ENCODE peak calls at places on chromosome 22, in nine cellular contexts. Z, L, B, C, M, X, I, N and Q are unnamed samples.

GRCh38 chr22:44523981-44524759 is 26.1 kb upstream of the RTL6 start:
- DNase-seq in C (no peak), L (peak), X (peak), B (peak), N (peak), Z (no peak), M (peak), I (no peak), Q (no peak)

GRCh38 chr22:45096256-45096907 is 67.3 kb upstream of the NUP50 start:
- DNase-seq in I (peak), M (no peak), X (peak), N (peak), B (no peak), Z (no peak), C (peak), L (peak), Q (no peak)

GRCh38 chr22:39733191-39733590 is 160.4 kb downstream of the ENTHD1 start:
- DNase-seq in M (no peak), B (no peak), L (no peak), I (no peak), Z (no peak), N (no peak), X (no peak), C (no peak), Q (no peak)

GRCh38 chr22:27105142-27106025 is 448.0 kb downstream of the MIAT start:
- DNase-seq in Z (no peak), L (peak), I (no peak), X (peak), C (no peak), M (peak), N (peak), B (peak), Q (no peak)

GRCh38 chr22:30802202-30803166 is 107.8 kb downstream of the OSBP2 start:
- DNase-seq in L (peak), X (peak), M (peak), N (peak), Z (peak), C (peak), I (peak), B (peak), Q (peak)

GRCh38 chr22:44676441-44677298 is 25.3 kb upstream of the PRR5 start:
- DNase-seq in M (no peak), I (no peak), Z (peak), L (no peak), X (no peak), B (no peak), C (no peak), N (no peak), Q (no peak)

GRCh38 chr22:50403701-50404101 is 60.6 kb downstream of the PPP6R2 start:
- DNase-seq in M (peak), B (peak), N (peak), I (no peak), C (no peak), L (no peak), X (peak), Z (peak), Q (no peak)

GRCh38 chr22:48513446-48513845 is 1314.2 kb downstream of the BRD1 start:
- DNase-seq in C (no peak), N (no peak), X (no peak), I (no peak), B (no peak), M (no peak), L (no peak), Z (no peak), Q (no peak)

GRCh38 chr22:30602049-30602448 is 4.9 kb upstream of the TCN2 start:
- DNase-seq in I (no peak), C (no peak), M (no peak), X (peak), N (no peak), Z (no peak), L (no peak), B (no peak), Q (no peak)

GRCh38 chr22:19937616-19938473 is 3.7 kb upstream of the COMT start:
- DNase-seq in L (no peak), M (no peak), B (no peak), I (no peak), C (no peak), Z (no peak), X (peak), N (no peak), Q (no peak)

GRCh38 chr22:30985561-30986208 is 16.6 kb downstream of the TUG1 start:
- DNase-seq in L (no peak), I (no peak), M (no peak), B (no peak), N (no peak), Z (no peak), X (no peak), C (no peak), Q (no peak)

GRCh38 chr22:38842512-38843200 is 1.2 kb downstream of the NPTXR start:
- DNase-seq in C (no peak), B (no peak), X (no peak), L (no peak), I (no peak), Z (no peak), N (no peak), M (no peak), Q (no peak)

GRCh38 chr22:38086001-38086845 is 2.2 kb upstream of the SLC16A8 start:
- DNase-seq in I (no peak), M (no peak), B (no peak), C (no peak), X (no peak), L (no peak), Z (peak), N (no peak), Q (no peak)

GRCh38 chr22:41264408-41264941 is 21.5 kb downstream of the RANGAP1 start:
- DNase-seq in L (no peak), M (no peak), X (no peak), I (no peak), Z (no peak), B (no peak), N (no peak), C (no peak), Q (no peak)

GRCh38 chr22:41302016-41302767 is 867 bp downstream of the ZC3H7B start:
- DNase-seq in C (peak), B (no peak), M (no peak), L (no peak), X (no peak), N (no peak), Z (no peak), I (peak), Q (no peak)

GRCh38 chr22:20629401-20629800 is 122.0 kb downstream of the MED15 start:
- DNase-seq in I (no peak), B (no peak), Z (no peak), N (no peak), M (no peak), C (no peak), X (no peak), L (no peak), Q (no peak)

GRCh38 chr22:44569516-44569915 is 71.5 kb upstream of the RTL6 start:
- DNase-seq in I (no peak), M (peak), N (no peak), C (no peak), Z (peak), L (no peak), B (peak), X (no peak), Q (peak)

GRCh38 chr22:12697441-12697840 is 2830.6 kb upstream of the OR11H1 start:
- DNase-seq in B (no peak), I (no peak), L (no peak), X (no peak), C (no peak), Z (no peak), N (no peak), M (no peak), Q (no peak)

GRCh38 chr22:30392661-30393321 is 4.0 kb upstream of the SEC14L2 start:
- DNase-seq in L (no peak), X (no peak), M (no peak), B (no peak), N (no peak), C (no peak), Z (no peak), I (peak), Q (no peak)

GRCh38 chr22:44448271-44448780 is 49.7 kb downstream of the RTL6 start:
- DNase-seq in B (peak), M (peak), L (peak), X (peak), Z (peak), I (no peak), C (no peak), N (peak), Q (peak)

GRCh38 chr22:20244744-20245576 is 23.2 kb downstream of the RTN4R start:
- DNase-seq in L (no peak), N (no peak), Z (no peak), I (no peak), B (no peak), C (no peak), M (no peak), X (no peak), Q (no peak)

GRCh38 chr22:39498368-39498767 is 3.7 kb upstream of the MIEF1 start:
- DNase-seq in X (no peak), Z (no peak), M (no peak), N (peak), B (no peak), C (no peak), L (no peak), I (no peak), Q (no peak)

GRCh38 chr22:37817705-37818311 is 5.4 kb upstream of the GALR3 start:
- DNase-seq in N (peak), M (peak), L (peak), Z (peak), X (peak), I (peak), C (peak), B (peak), Q (peak)

GRCh38 chr22:31926969-31927368 is 17.4 kb upstream of the YWHAH start:
- DNase-seq in B (no peak), C (no peak), M (no peak), Z (no peak), L (no peak), X (peak), N (no peak), I (no peak), Q (no peak)

GRCh38 chr22:26463688-26464087 is 19.9 kb downstream of the HPS4 start:
- DNase-seq in L (no peak), B (no peak), M (peak), Z (no peak), X (no peak), I (no peak), C (no peak), N (no peak), Q (no peak)

GRCh38 chr22:49479566-49479965 is 348.1 kb downstream of the BRD1 start:
- DNase-seq in L (no peak), N (no peak), I (no peak), B (no peak), Z (no peak), C (no peak), X (no peak), M (peak), Q (no peak)

GRCh38 chr22:19398206-19398605 is 33.3 kb downstream of the HIRA start:
- DNase-seq in I (no peak), N (no peak), M (no peak), L (peak), C (no peak), Z (no peak), X (no peak), B (no peak), Q (no peak)

GRCh38 chr22:37383342-37383741 is 43.9 kb downstream of the ELFN2 start:
- DNase-seq in C (no peak), L (no peak), M (no peak), B (no peak), X (no peak), Z (no peak), N (no peak), I (no peak), Q (no peak)

GRCh38 chr22:31210830-31211503 is 1.1 kb upstream of the LIMK2 start:
- DNase-seq in I (no peak), B (no peak), C (peak), N (peak), Z (no peak), L (no peak), X (no peak), M (no peak), Q (no peak)

GRCh38 chr22:38199826-38200559 is 1.8 kb upstream of the MAFF start:
- DNase-seq in N (no peak), I (no peak), C (no peak), M (no peak), Z (no peak), B (no peak), X (no peak), L (no peak), Q (no peak)

GRCh38 chr22:26054846-26055245 is 114.4 kb upstream of the SEZ6L start:
- DNase-seq in L (no peak), I (no peak), C (no peak), M (no peak), X (no peak), N (no peak), Z (no peak), B (no peak), Q (no peak)

GRCh38 chr22:41619979-41620645 is 731 bp downstream of the DESI1 start:
- DNase-seq in L (no peak), B (peak), C (peak), X (no peak), M (peak), N (peak), I (peak), Z (peak), Q (no peak)

GRCh38 chr22:41341990-41342389 is 39.8 kb upstream of the TEF start:
- DNase-seq in Z (no peak), X (peak), L (no peak), M (no peak), C (no peak), I (peak), N (no peak), B (no peak), Q (no peak)

GRCh38 chr22:19722915-19723164 is 499 bp upstream of the GP1BB start:
- DNase-seq in I (no peak), N (no peak), L (no peak), C (no peak), Z (no peak), X (no peak), M (no peak), B (no peak), Q (no peak)

GRCh38 chr22:49372111-49372529 is 455.6 kb downstream of the BRD1 start:
- DNase-seq in I (no peak), C (peak), M (peak), X (no peak), Z (no peak), B (no peak), L (no peak), N (no peak), Q (no peak)

GRCh38 chr22:49933236-49933921 is 14.9 kb downstream of the CRELD2 start:
- DNase-seq in N (peak), L (no peak), Z (peak), X (no peak), C (no peak), B (peak), I (no peak), M (peak), Q (no peak)

GRCh38 chr22:32396746-32397145 is 15.3 kb downstream of the RTCB start:
- DNase-seq in X (peak), N (no peak), M (peak), B (no peak), I (no peak), C (no peak), L (peak), Z (no peak), Q (no peak)

GRCh38 chr22:40396882-40397281 is 26.5 kb downstream of the SGSM3 start:
- DNase-seq in C (peak), I (no peak), X (peak), M (peak), L (peak), B (no peak), Z (no peak), N (no peak), Q (no peak)

GRCh38 chr22:31818481-31819392 is 64.9 kb downstream of the DEPDC5 start:
- DNase-seq in X (peak), I (no peak), N (no peak), M (no peak), Z (no peak), L (no peak), B (no peak), C (no peak), Q (no peak)

GRCh38 chr22:24580276-24580675 is 12.6 kb downstream of the LRRC75B start:
- DNase-seq in M (no peak), N (no peak), X (peak), B (no peak), C (no peak), Z (no peak), I (no peak), L (peak), Q (no peak)
- TF ChIP-seq CTCF in M (no peak), N (no peak), X (no peak), B (no peak), C (no peak), Z (no peak), I (no peak), L (no peak), Q (no peak)

DNA sequence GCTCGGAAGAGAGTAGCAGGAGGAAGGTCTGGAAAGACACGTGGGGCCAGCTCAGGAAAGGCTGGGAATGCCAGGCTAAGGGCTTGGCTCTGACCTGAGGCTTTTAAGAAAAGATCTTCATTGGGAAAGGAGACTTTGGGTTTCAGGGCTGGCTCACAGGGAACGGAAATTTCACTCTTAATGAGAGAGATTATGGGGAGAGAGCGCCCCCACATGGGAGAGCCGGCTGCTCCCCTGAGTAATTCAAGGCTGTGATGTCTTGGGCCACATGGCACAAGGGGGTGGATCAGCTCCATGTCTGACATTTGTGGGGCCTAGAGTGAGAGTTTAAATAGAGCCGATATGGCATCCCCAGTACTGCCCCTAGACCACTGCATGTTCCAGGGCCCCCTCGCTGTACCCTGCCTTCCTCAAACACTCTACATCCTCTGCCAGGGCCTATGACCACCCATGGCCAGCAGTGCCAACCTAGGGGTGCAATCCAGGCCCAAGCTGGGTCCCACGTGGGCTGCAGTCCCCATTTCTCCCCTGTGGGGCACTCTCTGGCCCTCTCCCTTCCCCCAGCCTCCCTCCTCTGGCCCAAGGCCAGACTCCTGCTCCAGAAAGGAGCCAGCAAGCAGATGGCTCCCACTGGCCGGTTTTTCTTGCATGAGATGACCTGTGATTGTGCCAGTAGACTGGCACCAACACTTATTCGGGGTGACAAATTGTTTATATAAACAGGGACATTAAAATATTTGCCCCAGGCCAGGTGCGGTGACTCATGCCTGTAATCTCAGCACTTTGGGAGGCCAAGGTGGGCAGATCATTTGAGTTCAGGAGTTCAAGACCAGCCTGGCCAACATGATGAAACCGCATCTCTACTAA is 75.2 kb downstream of the ISX start:
- DNase-seq in N (no peak), M (no peak), C (peak), I (peak), Z (no peak), X (no peak), L (no peak), B (no peak), Q (no peak)
- TF ChIP-seq CTCF in N (no peak), M (no peak), C (peak), I (peak), Z (no peak), X (no peak), L (no peak), B (no peak), Q (no peak)

DNA sequence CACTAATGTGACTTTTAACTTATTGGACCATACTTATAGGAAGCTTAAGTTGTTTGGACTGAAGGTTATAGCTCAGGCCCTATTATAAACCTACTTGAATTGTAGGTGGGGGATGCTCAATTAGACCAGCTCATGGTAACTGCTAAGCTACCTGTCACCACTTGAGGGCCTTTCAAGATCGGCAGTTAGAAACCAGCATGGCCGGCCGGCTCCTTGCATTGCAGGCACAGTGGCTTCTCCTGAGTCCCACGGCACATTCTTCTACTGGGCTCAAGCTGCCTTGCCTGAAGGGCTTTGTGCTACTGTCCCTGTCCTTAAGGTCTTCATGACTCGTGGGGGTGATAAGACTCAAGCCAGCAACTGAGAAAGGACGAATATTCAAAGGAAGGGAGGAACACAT is 70.8 kb downstream of the TBC1D22A start:
- DNase-seq in X (peak), N (no peak), L (no peak), B (no peak), C (peak), M (no peak), Z (no peak), I (no peak), Q (no peak)
- TF ChIP-seq CTCF in X (peak), N (no peak), L (no peak), B (no peak), C (no peak), M (no peak), Z (peak), I (no peak), Q (no peak)

GRCh38 chr22:18023509-18024275 is 669 bp downstream of the MICAL3 start:
- DNase-seq in C (peak), N (peak), I (peak), X (peak), Z (peak), L (no peak), M (peak), B (peak), Q (peak)
- TF ChIP-seq CTCF in C (no peak), N (peak), I (no peak), X (no peak), Z (no peak), L (no peak), M (no peak), B (no peak), Q (no peak)

GRCh38 chr22:43273902-43274484 is 69.2 kb downstream of the SCUBE1 start:
- DNase-seq in I (peak), C (peak), Z (no peak), X (peak), N (peak), L (no peak), M (no peak), B (no peak), Q (no peak)
- TF ChIP-seq CTCF in I (peak), C (peak), Z (peak), X (peak), N (peak), L (peak), M (no peak), B (peak), Q (no peak)

DNA sequence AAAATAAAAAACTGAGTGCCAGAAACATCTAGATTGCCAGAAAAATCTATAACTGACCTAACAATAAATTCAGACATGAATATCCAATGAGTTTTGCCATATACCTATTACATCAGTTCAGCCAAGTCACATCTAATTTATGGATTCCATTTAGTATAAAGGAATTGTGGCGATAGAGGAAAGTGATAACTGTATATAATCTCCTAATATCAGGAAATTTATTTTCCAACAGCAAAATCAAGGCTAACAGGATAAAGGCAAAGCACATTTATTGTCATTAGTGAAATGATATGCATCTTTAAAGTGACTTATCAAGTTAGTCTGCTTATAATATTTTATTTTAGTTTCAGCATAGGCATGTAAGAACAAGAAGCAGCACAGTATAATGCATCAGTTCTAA is 298.2 kb upstream of the PITPNB start:
- DNase-seq in C (no peak), Z (no peak), X (no peak), M (no peak), B (no peak), N (no peak), I (no peak), L (no peak), Q (no peak)
- TF ChIP-seq CTCF in C (no peak), Z (no peak), X (no peak), M (no peak), B (no peak), N (no peak), I (no peak), L (no peak), Q (no peak)

GRCh38 chr22:23282089-23282501 is 101.8 kb downstream of the BCR start:
- DNase-seq in X (peak), B (peak), C (no peak), M (peak), N (peak), L (peak), I (no peak), Z (no peak), Q (no peak)
- TF ChIP-seq CTCF in X (no peak), B (no peak), C (no peak), M (no peak), N (no peak), L (no peak), I (peak), Z (peak), Q (no peak)